ENCODE peak calls at places on chromosomes 2 and 18, in five cellular contexts. X, A, K, I and B are unnamed samples.

GRCh38 chr18:75290737-75291358 is 80.3 kb downstream of the TSHZ1 start:
- DNase-seq in I (no peak), X (peak; percentile 78), K (no peak), A (no peak), B (no peak)

GRCh38 chr2:74516070-74516633 is 1.9 kb downstream of the TLX2 start:
- DNase-seq in X (no peak), A (peak; percentile 95), I (no peak), K (no peak), B (peak; percentile 61)

GRCh38 chr2:100983201-100983600 is 18.9 kb upstream of the RPL31 start:
- DNase-seq in X (no peak), K (no peak), A (no peak), I (no peak), B (no peak)

GRCh38 chr2:42457011-42457410 is 36.8 kb downstream of the KCNG3 start:
- DNase-seq in A (no peak), I (peak; percentile 18), X (peak; percentile 11), K (peak; percentile 22), B (no peak)

GRCh38 chr2:127197475-127198385 is 22.4 kb downstream of the CYP27C1 start:
- DNase-seq in A (peak; percentile 86), I (peak; percentile 82), X (peak; percentile 71), K (peak; percentile 79), B (peak; percentile 39)

GRCh38 chr2:15901808-15902130 is 38.6 kb upstream of the MYCN start:
- DNase-seq in X (no peak), A (no peak), K (no peak), I (no peak), B (no peak)

GRCh38 chr2:173881466-173881865 is 83.7 kb downstream of the SP3 start:
- DNase-seq in X (no peak), I (peak; percentile 28), K (no peak), A (no peak), B (peak; percentile 49)

GRCh38 chr18:8468911-8469310 is 140.3 kb upstream of the RAB12 start:
- DNase-seq in A (peak; percentile 32), K (no peak), I (no peak), X (no peak), B (peak; percentile 51)

GRCh38 chr2:105796131-105796638 is 51.5 kb downstream of the NCK2 start:
- DNase-seq in X (no peak), K (no peak), I (peak; percentile 30), A (no peak), B (no peak)

GRCh38 chr2:46547223-46548102 is 68.1 kb downstream of the TMEM247 start:
- DNase-seq in I (no peak), X (peak; percentile 91), A (peak; percentile 22), K (no peak), B (no peak)

GRCh38 chr2:218281449-218281848 is 10.9 kb downstream of the TMBIM1 start:
- DNase-seq in X (no peak), I (no peak), A (no peak), K (no peak), B (no peak)

GRCh38 chr2:127654084-127654837 is 8.3 kb downstream of the GPR17 start:
- DNase-seq in A (no peak), I (no peak), K (no peak), X (no peak), B (no peak)

GRCh38 chr2:239329284-239329971 is 71.4 kb downstream of the HDAC4 start:
- DNase-seq in X (no peak), I (no peak), K (no peak), A (peak; percentile 45), B (no peak)

GRCh38 chr2:74530239-74531161 is 767 bp downstream of the HTRA2 start:
- DNase-seq in I (peak; percentile 96), X (no peak), K (no peak), A (no peak), B (peak; percentile 34)

GRCh38 chr2:148255929-148256328 is 235.0 kb downstream of the MBD5 start:
- DNase-seq in A (no peak), I (no peak), X (no peak), K (no peak), B (no peak)

GRCh38 chr2:148257276-148257675 is 236.4 kb downstream of the MBD5 start:
- DNase-seq in I (no peak), K (no peak), X (no peak), A (no peak), B (no peak)

GRCh38 chr2:148258124-148258523 is 237.2 kb downstream of the MBD5 start:
- DNase-seq in K (no peak), I (no peak), A (no peak), X (no peak), B (no peak)

GRCh38 chr2:148263890-148264289 is 243.0 kb downstream of the MBD5 start:
- DNase-seq in I (no peak), K (no peak), X (no peak), A (no peak), B (no peak)

GRCh38 chr2:148259674-148260073 is 238.8 kb downstream of the MBD5 start:
- DNase-seq in A (no peak), X (no peak), I (peak; percentile 15), K (peak; percentile 45), B (peak; percentile 38)
- TF ChIP-seq CTCF in A (no peak), X (no peak), I (no peak), K (no peak), B (no peak)

GRCh38 chr2:28395334-28396061 is 2.8 kb downstream of the FOSL2 start:
- DNase-seq in I (no peak), A (no peak), K (peak; percentile 54), X (no peak), B (peak; percentile 66)
- TF ChIP-seq POLR2A in I (no peak), A (no peak), K (no peak), X (no peak), B (peak; percentile 79)

GRCh38 chr2:9715238-9715637 is 84.4 kb upstream of the YWHAQ start:
- DNase-seq in X (no peak), I (no peak), A (no peak), K (no peak), B (peak; percentile 32)
- TF ChIP-seq JUN in X (no peak), I (no peak), A (no peak), K (no peak), B (no peak)

DNA sequence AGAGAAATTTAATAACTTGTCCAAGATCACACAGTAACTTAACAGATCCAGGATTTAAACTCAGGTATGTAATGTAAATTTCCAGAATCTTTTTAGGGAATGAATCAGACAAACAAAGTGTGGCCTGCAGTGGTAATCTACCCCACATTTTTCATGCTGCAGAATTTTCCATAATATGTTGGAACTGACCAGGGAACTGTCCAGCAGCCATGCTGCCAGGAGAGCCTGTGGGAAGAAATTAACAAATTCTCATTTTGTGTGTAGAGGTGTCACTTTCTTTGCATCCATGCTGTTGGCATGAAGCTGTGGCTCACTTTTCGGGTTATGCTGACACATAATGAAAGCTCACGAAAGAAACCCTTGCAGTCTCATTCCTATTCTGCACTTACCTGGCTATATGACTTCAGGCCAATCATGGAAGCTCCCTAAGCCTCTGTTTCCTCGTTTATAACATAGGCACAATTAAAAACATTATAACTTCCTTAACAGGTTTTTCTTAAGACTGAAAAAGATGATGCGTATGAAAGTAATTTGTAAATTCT is 54.7 kb downstream of the CDKL4 start:
- DNase-seq in I (no peak), A (no peak), X (no peak), K (no peak), B (no peak)
- TF ChIP-seq CTCF in I (no peak), A (no peak), X (no peak), K (no peak), B (no peak)

GRCh38 chr2:63842149-63843061 is 709 bp downstream of the UGP2 start:
- DNase-seq in I (peak; percentile 83), K (peak; percentile 50), A (no peak), X (peak; percentile 73), B (peak; percentile 51)
- TF ChIP-seq POLR2A in I (no peak), K (no peak), A (no peak), X (no peak), B (no peak)

DNA sequence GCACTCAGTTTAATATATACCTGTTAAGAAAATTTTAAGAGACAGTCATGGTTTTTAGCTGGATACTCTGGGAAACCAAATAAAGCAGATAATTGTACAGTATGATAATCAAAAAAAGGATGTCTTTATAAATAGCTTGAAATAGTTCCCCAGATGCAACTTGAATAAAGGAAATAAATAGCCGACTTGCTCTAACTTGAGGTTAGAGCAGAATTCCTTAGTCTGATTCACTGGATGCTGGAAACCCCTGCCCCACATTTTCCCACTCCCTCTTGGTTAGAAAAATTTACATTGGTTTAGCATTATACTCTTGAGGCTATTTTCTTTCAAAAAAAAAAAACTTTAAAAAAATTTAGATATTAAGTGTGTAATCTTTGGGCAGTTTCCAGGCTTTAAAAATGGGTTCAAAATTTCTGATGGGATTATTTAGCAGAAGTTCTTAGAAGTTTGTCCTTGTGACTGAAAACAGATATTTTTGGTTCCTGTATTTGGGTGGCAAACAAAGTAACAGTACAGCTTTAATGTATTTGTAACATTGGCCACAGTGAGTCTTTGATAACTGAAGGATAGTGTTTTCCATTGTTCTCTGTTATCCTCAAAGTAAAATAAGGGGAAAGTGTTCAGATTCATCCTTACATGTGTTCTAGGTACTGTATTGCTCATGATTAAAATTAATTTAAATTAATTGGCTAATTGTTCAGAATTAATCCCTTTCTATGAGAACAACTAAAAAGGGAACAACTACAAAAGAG is 39.6 kb downstream of the ITGAV start:
- DNase-seq in K (no peak), A (no peak), X (no peak), I (no peak), B (no peak)
- TF ChIP-seq JUN in K (no peak), A (no peak), X (no peak), I (no peak), B (no peak)

DNA sequence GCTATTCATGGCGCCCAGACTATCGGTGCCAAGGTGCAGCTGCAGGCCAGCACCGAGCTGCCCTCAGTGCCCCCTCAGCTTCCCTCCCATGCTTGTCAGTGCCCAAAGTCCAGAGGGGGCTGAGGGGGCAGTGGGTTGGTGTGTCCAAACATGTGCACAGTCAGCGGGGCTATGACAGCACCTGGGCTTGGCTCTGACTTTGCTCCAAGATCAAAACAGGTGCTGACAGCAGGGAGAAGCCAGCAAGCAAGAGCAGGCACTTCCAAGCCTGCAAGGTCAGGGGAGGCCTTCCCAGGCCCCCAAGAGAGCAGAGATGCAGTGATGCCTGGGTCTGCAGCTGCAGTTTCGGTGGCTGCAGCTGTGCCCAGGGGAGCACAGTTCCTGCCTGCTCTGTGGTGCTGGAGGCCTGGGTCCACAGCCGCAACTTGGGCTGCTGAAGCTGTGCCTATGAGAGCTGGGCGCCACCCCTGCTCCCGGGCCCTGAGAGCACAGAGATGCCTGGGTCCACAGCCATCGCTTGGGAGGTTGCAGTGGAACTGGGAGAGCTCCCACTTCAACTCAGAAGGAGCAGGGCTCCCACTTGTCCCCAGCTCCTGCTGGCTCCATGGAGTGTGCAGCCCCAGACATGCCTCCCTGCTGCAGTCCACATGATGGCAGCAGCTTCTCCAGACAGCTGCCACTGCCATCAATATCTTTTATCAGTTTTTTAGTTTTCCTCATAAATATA is 775.3 kb upstream of the POU3F3 start:
- DNase-seq in I (no peak), A (peak; percentile 47), K (peak; percentile 2), X (no peak), B (no peak)
- TF ChIP-seq CTCF in I (no peak), A (peak; percentile 70), K (peak; percentile 35), X (peak; percentile 41), B (no peak)

GRCh38 chr2:66477125-66477842 is 42.4 kb downstream of the MEIS1 start:
- DNase-seq in X (no peak), I (peak; percentile 50), A (no peak), K (no peak), B (peak; percentile 41)
- TF ChIP-seq POLR2A in X (no peak), I (no peak), A (no peak), K (no peak), B (no peak)

DNA sequence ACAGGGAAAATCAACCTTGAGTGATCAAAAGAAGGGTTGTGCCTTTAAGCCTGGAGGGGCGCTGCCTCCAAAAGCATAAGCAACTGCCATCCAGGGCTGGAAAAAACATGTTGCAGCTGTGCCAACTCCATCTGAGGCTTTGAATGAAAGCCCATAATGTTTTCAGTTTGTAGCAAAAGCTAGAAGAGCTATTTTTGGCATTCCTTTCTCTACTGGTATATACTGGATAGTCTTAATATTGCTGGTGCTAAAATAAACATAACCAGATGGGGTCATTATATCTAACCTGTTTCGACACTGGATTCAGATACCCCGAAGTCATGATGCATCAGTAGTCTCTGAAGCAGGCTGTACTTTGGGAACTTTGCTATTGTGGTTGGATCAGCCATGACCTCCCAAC is 25.1 kb downstream of the ANXA4 start:
- DNase-seq in I (no peak), K (no peak), X (no peak), A (no peak), B (no peak)
- TF ChIP-seq JUN in I (no peak), K (no peak), X (no peak), A (no peak), B (no peak)